ENCODE peak calls at places on chromosomes 12 and 14, in seven cellular contexts. C is tibial artery, E is A549, G is heart right ventricle, M is mammary epithelial cell, O is esophagus squamous epithelium, V is lung. X is an unnamed sample. For H3K4me1, the result is how much of the 10 kb centered on the place peaks cover.

GRCh38 chr14:61438860-61439765 is 117.7 kb downstream of the PRKCH start:
- DNase-seq in G (peak), E (peak), V (peak), C (peak), O (no peak), M (peak), X (peak)

GRCh38 chr14:93269341-93270068 is 62.4 kb downstream of the UBR7 start:
- DNase-seq in C (peak), E (peak), M (peak), O (no peak), V (no peak), G (no peak), X (no peak)

GRCh38 chr14:33393155-33393894 is 454.6 kb downstream of the NPAS3 start:
- DNase-seq in M (no peak), V (no peak), E (no peak), O (no peak), G (no peak), C (no peak), X (no peak)

GRCh38 chr14:85252011-85252410 is 277.9 kb upstream of the FLRT2 start:
- DNase-seq in O (no peak), M (peak), G (no peak), E (no peak), V (no peak), C (no peak), X (no peak)

GRCh38 chr12:690466-690865 is 27.2 kb upstream of the NINJ2 start:
- DNase-seq in C (no peak), V (no peak), O (no peak), M (no peak), G (peak), E (no peak), X (no peak)

GRCh38 chr12:8692573-8692972 is 5.2 kb upstream of the RIMKLB start:
- DNase-seq in V (no peak), C (peak), O (no peak), G (peak), E (no peak), M (peak), X (peak)

GRCh38 chr12:47207005-47207717 is 127.4 kb upstream of the AMIGO2 start:
- DNase-seq in V (peak), G (no peak), M (no peak), C (no peak), E (no peak), O (no peak), X (peak)

GRCh38 chr12:59194794-59195193 is 274.5 kb upstream of the LRIG3 start:
- DNase-seq in V (no peak), E (no peak), M (no peak), C (no peak), G (no peak), O (no peak), X (no peak)

GRCh38 chr12:111010061-111010460 is 89.7 kb upstream of the MYL2 start:
- DNase-seq in C (no peak), E (no peak), M (no peak), G (no peak), O (no peak), V (no peak), X (no peak)

GRCh38 chr12:11885261-11886038 is 185.3 kb upstream of the BCL2L14 start:
- DNase-seq in V (no peak), O (no peak), E (peak), M (peak), G (no peak), C (no peak), X (no peak)

GRCh38 chr14:20356422-20356821 is 13.0 kb downstream of the PARP2 start:
- DNase-seq in E (no peak), M (peak), C (no peak), O (no peak), G (no peak), V (no peak), X (no peak)

GRCh38 chr14:66330916-66331315 is 155.3 kb upstream of the CCDC196 start:
- DNase-seq in V (no peak), E (no peak), M (peak), G (no peak), O (no peak), C (no peak), X (no peak)

GRCh38 chr12:65533177-65533883 is 254.8 kb downstream of the MSRB3 start:
- DNase-seq in E (no peak), C (no peak), V (no peak), M (no peak), O (no peak), G (no peak), X (peak)

GRCh38 chr14:60649815-60650381 is 621 bp upstream of the SIX1 start:
- DNase-seq in O (no peak), V (no peak), G (no peak), M (peak), E (no peak), C (no peak), X (no peak)

GRCh38 chr12:23855813-23856212 is 93.7 kb downstream of the SOX5 start:
- DNase-seq in V (no peak), G (no peak), M (no peak), E (no peak), O (no peak), C (no peak), X (no peak)

GRCh38 chr12:23854598-23854997 is 94.9 kb downstream of the SOX5 start:
- DNase-seq in V (no peak), C (no peak), O (no peak), G (no peak), M (no peak), E (no peak), X (no peak)

GRCh38 chr12:23853640-23854039 is 95.8 kb downstream of the SOX5 start:
- DNase-seq in C (no peak), G (no peak), V (no peak), M (no peak), E (no peak), O (no peak), X (no peak)

GRCh38 chr12:23847857-23848256 is 101.6 kb downstream of the SOX5 start:
- DNase-seq in O (no peak), E (no peak), V (no peak), G (no peak), M (no peak), C (no peak), X (no peak)

GRCh38 chr12:23851602-23852001 is 97.9 kb downstream of the SOX5 start:
- DNase-seq in E (no peak), G (no peak), C (no peak), O (no peak), V (no peak), M (no peak), X (no peak)
- H3K4me1 ChIP-seq in E (under half), G (under half), C (under half), O (under half), V (under half), M (under half), X (under half)

DNA sequence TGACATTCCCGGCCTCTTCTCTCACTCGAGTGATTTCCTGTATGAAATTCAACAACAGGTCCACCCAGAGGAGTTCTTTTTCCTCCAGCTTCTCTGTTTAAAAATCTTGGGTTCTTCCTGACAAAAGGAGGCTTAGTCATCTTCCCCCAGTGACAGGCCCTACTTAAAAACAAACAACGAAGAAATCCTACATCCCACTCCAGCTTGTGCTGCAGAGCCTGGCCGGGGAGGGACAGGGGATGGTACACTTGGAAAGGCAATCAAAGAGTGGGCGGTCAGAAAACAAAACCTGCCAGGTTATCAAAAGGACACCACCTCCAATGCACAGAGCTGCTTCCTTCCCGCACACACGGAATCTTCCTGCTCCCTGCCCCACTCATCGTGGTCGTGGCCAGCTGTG is 101.3 kb downstream of the CACNA1C start:
- DNase-seq in E (no peak), C (no peak), M (no peak), O (no peak), G (peak), V (no peak), X (no peak)
- H3K4me1 ChIP-seq in E (under half), C (half or more), M (under half), O (under half), G (half or more), V (under half), X (under half)

GRCh38 chr12:29769162-29769820 is 14.5 kb downstream of the TMTC1 start:
- DNase-seq in C (peak), V (no peak), E (no peak), G (no peak), M (peak), O (no peak), X (no peak)

GRCh38 chr12:29773076-29773475 is 10.7 kb downstream of the TMTC1 start:
- DNase-seq in M (no peak), G (no peak), E (no peak), O (no peak), C (no peak), V (no peak), X (no peak)

GRCh38 chr12:29771165-29771564 is 12.6 kb downstream of the TMTC1 start:
- DNase-seq in M (no peak), C (no peak), G (no peak), E (no peak), V (no peak), O (no peak), X (no peak)

GRCh38 chr12:29768372-29768771 is 15.4 kb downstream of the TMTC1 start:
- DNase-seq in V (no peak), C (no peak), E (no peak), M (no peak), O (no peak), G (no peak), X (no peak)

DNA sequence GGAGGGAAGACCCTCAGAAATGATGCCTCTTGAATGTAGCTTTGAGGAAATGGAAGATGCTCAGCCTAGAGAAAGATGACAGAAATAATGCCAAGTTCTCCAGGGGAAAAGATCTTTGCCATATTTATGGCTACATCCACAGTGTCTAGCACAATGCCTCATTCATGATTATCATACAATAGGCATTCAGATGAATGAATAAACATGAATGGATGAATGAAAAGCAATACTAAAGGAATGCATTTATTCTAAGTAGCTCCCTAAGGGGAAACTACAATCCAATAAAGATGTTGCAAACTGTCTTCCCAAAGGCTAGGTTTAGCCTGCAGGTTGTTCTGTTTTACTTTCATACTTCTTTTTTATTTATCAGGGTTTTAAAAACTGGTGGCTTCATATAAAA is 12.0 kb downstream of the TMTC1 start:
- DNase-seq in C (no peak), V (no peak), G (no peak), M (peak), E (no peak), O (no peak), X (no peak)
- H3K4me1 ChIP-seq in C (half or more), V (under half), G (under half), M (under half), E (under half), O (under half), X (under half)

DNA sequence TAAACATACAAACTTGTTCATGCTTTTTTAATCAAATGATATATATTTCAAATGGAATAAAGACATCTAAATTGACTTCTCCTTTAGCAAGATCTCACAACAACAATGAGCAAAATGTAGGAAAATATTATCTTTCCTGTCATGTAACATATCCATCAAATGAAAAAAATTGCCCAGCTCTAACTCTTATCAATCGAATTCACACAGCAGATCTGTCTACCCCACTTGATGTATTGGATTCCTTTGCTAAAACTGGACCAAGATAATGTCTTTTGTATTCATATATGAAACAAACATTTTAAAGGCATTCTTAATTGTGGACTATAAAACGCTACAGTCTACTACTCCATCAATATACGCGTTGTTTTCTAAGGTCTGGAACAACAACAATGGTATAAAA is 218.0 kb downstream of the SOX5 start:
- DNase-seq in M (no peak), V (no peak), G (no peak), E (no peak), C (no peak), O (no peak), X (no peak)
- H3K4me1 ChIP-seq in M (under half), V (under half), G (under half), E (under half), C (under half), O (under half), X (under half)

GRCh38 chr14:68979021-68979721 is at the start of gene ACTN1:
- DNase-seq in C (peak), M (peak), G (peak), E (peak), O (peak), V (peak), X (peak)
- H3K4me1 ChIP-seq in C (half or more), M (under half), G (under half), E (under half), O (under half), V (under half), X (under half)

GRCh38 chr14:89508863-89509262 is 91.8 kb upstream of the FOXN3 start:
- DNase-seq in M (no peak), V (no peak), E (no peak), C (no peak), G (no peak), O (no peak), X (no peak)
- H3K4me1 ChIP-seq in M (under half), V (under half), E (under half), C (under half), G (under half), O (under half), X (under half)

DNA sequence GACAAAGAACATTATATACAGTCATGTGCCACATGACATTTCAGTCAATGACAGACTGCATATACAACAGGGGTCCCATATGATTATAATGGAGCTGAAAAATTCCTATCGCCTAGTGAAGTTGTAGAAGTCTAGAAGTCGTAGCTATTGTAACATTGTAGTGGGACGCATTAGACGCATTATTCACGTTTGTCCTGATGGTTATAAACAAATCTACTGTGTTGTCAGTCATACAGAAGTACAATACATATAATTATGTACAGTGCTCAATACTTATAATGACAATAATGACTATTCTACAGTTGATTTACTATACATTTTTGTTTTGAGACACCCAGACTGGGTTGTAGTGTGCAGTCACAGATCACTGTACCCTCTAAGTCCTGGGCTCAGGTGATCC is 64.1 kb upstream of the AP4S1 start:
- DNase-seq in M (no peak), C (no peak), E (no peak), G (no peak), V (no peak), O (no peak), X (no peak)
- H3K4me1 ChIP-seq in M (under half), C (under half), E (under half), G (under half), V (under half), O (under half), X (under half)